ENCODE peak calls at places on chromosomes 2 and 18, in nine cellular contexts. B is neural progenitor cell, G is lower lobe of right lung, U is upper lobe of right lung, S is left lung, Y is spleen, J is left ventricle myocardium inferior, Q is fibroblast of lung, X is A549. I is an unnamed sample.
A peak's percentile ranks its signal among the peaks of the same experiment; 100 is the strongest.

GRCh38 chr18:32431753-32432152 is 38.9 kb downstream of the GAREM1 start:
- DNase-seq in B (no peak), G (no peak), U (no peak), S (no peak), Y (no peak), J (no peak), Q (no peak), X (no peak), I (no peak)

GRCh38 chr2:143878131-143878530 is 641.8 kb downstream of the ZEB2 start:
- DNase-seq in B (peak; percentile 12), G (no peak), U (no peak), S (no peak), Y (no peak), J (no peak), Q (no peak), X (no peak), I (no peak)

GRCh38 chr2:224042191-224042696 is 3.2 kb upstream of the SERPINE2 start:
- DNase-seq in B (no peak), G (no peak), U (no peak), S (no peak), Y (no peak), J (no peak), Q (peak; percentile 46), X (no peak), I (no peak)

GRCh38 chr2:236665572-236666118 is 96.0 kb downstream of the ACKR3 start:
- DNase-seq in B (no peak), G (no peak), U (no peak), S (no peak), Y (no peak), J (no peak), Q (peak; percentile 42), X (peak; percentile 51), I (no peak)

GRCh38 chr2:31219131-31219969 is 2.0 kb upstream of the CAPN14 start:
- DNase-seq in B (no peak), G (no peak), U (no peak), S (no peak), Y (no peak), J (no peak), Q (no peak), X (peak; percentile 19), I (no peak)

GRCh38 chr2:129142465-129142864 is 823.8 kb upstream of the HS6ST1 start:
- DNase-seq in B (no peak), G (no peak), U (no peak), S (no peak), Y (no peak), J (no peak), Q (no peak), X (no peak), I (no peak)

GRCh38 chr2:239870276-239870675 is 154.9 kb downstream of the NDUFA10 start:
- DNase-seq in B (no peak), G (no peak), U (no peak), S (no peak), Y (no peak), J (no peak), Q (no peak), X (no peak), I (no peak)

GRCh38 chr2:130726614-130727180 is 2.2 kb upstream of the GPR148 start:
- DNase-seq in B (no peak), G (no peak), U (no peak), S (no peak), Y (peak; percentile 73), J (no peak), Q (no peak), X (no peak), I (no peak)

GRCh38 chr2:190794466-190795184 is 86.0 kb upstream of the GLS start:
- DNase-seq in B (no peak), G (no peak), U (no peak), S (no peak), Y (no peak), J (no peak), Q (peak; percentile 24), X (no peak), I (no peak)

GRCh38 chr2:20219763-20220380 is 5.1 kb downstream of the SDC1 start:
- DNase-seq in B (no peak), G (no peak), U (peak; percentile 52), S (peak; percentile 19), Y (peak; percentile 58), J (no peak), Q (no peak), X (no peak), I (peak; percentile 37)

GRCh38 chr2:8309131-8309530 is 372.7 kb upstream of the ID2 start:
- DNase-seq in B (no peak), G (no peak), U (no peak), S (no peak), Y (no peak), J (no peak), Q (no peak), X (no peak), I (no peak)

GRCh38 chr2:200667397-200667796 is 81.6 kb downstream of the AOX1 start:
- DNase-seq in B (no peak), G (no peak), U (no peak), S (no peak), Y (no peak), J (no peak), Q (no peak), X (no peak), I (no peak)

GRCh38 chr2:77028032-77028600 is 494.1 kb downstream of the LRRTM4 start:
- DNase-seq in B (no peak), G (no peak), U (no peak), S (no peak), Y (no peak), J (no peak), Q (peak; percentile 5), X (no peak), I (no peak)

GRCh38 chr2:128474962-128475361 is 156.3 kb upstream of the HS6ST1 start:
- DNase-seq in B (no peak), G (no peak), U (no peak), S (no peak), Y (no peak), J (no peak), Q (no peak), X (no peak), I (no peak)

GRCh38 chr2:9813312-9814128 is 29.8 kb upstream of the TAF1B start:
- DNase-seq in B (peak; percentile 92), G (peak; percentile 77), U (peak; percentile 84), S (peak; percentile 67), Y (peak; percentile 89), J (peak; percentile 68), Q (peak; percentile 38), X (peak; percentile 64), I (peak; percentile 85)

GRCh38 chr2:231530099-231531085 is at the start of gene NMUR1:
- DNase-seq in B (peak; percentile 83), G (peak; percentile 79), U (peak; percentile 83), S (no peak), Y (peak; percentile 95), J (peak; percentile 74), Q (no peak), X (peak; percentile 52), I (peak; percentile 68)

GRCh38 chr2:110743600-110743999 is 11.2 kb downstream of the ACOXL start:
- DNase-seq in B (no peak), G (no peak), U (no peak), S (no peak), Y (no peak), J (no peak), Q (no peak), X (no peak), I (no peak)

DNA sequence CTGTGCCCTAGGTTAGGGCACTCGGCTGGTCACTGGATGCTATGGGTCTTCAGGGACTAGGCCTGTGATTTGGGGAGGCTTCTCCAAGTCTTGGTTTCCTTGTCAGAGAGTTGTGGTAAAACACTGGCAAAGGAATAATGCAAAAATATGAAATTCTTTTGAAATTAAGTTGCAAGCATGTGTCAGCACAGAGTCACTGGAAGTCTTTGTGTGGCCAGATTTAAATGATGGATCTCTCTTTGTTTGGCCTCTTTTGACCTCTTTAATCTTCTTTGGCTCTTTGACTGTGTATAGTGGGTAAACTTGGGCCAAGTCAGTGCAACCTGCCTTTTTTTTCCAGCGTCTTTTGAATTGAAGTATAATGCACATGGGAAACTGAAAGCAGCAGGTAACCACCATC is 12.1 kb downstream of the HK2 start:
- DNase-seq in B (no peak), G (no peak), U (no peak), S (no peak), Y (no peak), J (no peak), Q (peak; percentile 38), X (no peak), I (no peak)
- H3K4me1 ChIP-seq in B (peaks cover 30% of the 10 kb centered on the region), G (peaks cover 94% of the 10 kb centered on the region), U (peaks cover 75% of the 10 kb centered on the region), S (peaks cover 54% of the 10 kb centered on the region), Y (peaks cover 81% of the 10 kb centered on the region), J (peaks cover 84% of the 10 kb centered on the region), Q (peaks cover 53% of the 10 kb centered on the region), X (peaks cover 25% of the 10 kb centered on the region), I (peaks cover 79% of the 10 kb centered on the region)

GRCh38 chr2:208101716-208102631 is 22.4 kb downstream of the CRYGD start:
- DNase-seq in B (peak; percentile 38), G (no peak), U (no peak), S (no peak), Y (no peak), J (no peak), Q (peak; percentile 34), X (peak; percentile 45), I (no peak)
- TF ChIP-seq CTCF in B (peak; percentile 63), G (no peak), U (no peak), S (no peak), Y (no peak), J (peak; percentile 22), Q (peak; percentile 42), X (peak; percentile 63), I (no peak)

DNA sequence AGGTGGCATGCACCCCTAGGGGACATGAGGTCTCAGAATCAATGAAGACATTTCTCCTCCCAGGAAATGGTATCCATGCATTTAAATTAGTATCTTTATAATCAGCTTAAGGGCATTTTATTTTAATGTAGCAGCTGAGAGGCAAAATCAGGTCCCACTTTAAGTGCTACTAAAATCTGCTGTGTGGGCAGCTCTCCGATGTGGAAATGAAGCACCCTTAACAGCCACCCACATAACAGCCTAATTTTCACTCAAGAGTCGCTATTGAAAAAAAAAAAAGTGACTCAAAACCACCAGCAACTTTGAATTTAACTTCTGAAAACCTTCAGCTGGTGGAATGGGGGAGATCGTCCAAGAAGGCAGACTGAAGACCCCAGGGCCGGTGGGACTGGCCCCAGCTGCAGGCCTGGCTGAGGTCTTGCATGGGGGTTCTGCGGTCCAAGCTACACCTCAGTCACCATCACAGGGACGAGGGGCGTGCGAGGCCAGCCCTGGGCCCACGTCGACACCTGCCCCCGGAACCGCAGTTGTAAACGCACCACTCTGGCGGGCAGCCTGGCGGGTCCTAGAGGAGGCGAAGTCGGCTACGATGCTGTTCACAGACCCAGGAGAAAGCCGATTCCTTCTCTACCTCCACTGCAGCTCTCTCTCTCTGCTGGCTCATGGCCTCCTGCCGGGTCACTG is 111.7 kb downstream of the KCNF1 start:
- DNase-seq in B (no peak), G (no peak), U (no peak), S (no peak), Y (no peak), J (no peak), Q (no peak), X (no peak), I (no peak)
- H3K4me3 ChIP-seq in B (no peak overlapping the region), G (no peak overlapping the region), U (no peak overlapping the region), S (no peak overlapping the region), Y (no peak overlapping the region), J (no peak overlapping the region), Q (no peak overlapping the region), X (no peak overlapping the region), I (no peak overlapping the region)

DNA sequence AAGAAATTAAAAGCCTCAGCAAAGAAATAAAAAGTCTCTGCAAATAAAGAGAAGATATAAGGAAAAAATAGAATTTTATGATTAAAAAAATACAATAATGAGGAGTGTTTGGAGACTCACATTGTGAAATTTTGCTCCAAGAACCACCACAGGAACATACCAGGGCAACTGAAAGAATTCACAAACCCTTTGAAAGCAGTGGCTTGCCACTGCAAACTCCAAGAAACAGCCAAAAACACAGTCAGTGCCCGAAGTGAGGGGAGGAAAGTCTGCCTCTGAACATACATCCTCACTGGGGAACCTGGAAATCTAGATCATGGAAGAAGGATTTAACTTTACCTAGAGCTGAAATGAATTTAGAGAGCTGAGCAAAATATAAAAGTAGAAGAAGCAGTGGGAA is 33.1 kb downstream of the EVA1A start:
- DNase-seq in B (no peak), G (no peak), U (no peak), S (no peak), Y (no peak), J (no peak), Q (peak; percentile 28), X (no peak), I (no peak)
- H3K4me1 ChIP-seq in B (no peaks in the 10 kb centered on the region), G (no peaks in the 10 kb centered on the region), U (no peaks in the 10 kb centered on the region), S (no peaks in the 10 kb centered on the region), Y (no peaks in the 10 kb centered on the region), J (no peaks in the 10 kb centered on the region), Q (peaks cover 4% of the 10 kb centered on the region), X (peaks cover 62% of the 10 kb centered on the region), I (no peaks in the 10 kb centered on the region)